ENCODE peak calls at places on chromosomes 16 and 17, in seven cellular contexts. One of them, this sample, is unnamed.

GRCh38 chr16:61366006-61366405 is 670.2 kb downstream of the CDH8 start:
- DNase-seq in GM12878: no peak
- DNase-seq in GM12891: no peak
- DNase-seq in SK-N-SH: no peak
- DNase-seq in K562: no peak
- DNase-seq in H1: no peak
- DNase-seq in HepG2: no peak
- DNase-seq in this sample: no peak

GRCh38 chr17:36934144-36934758 is 3.0 kb upstream of the LHX1 start:
- DNase-seq in GM12878: no peak
- DNase-seq in GM12891: no peak
- DNase-seq in SK-N-SH: peak
- DNase-seq in K562: no peak
- DNase-seq in H1: no peak
- DNase-seq in HepG2: no peak
- DNase-seq in this sample: no peak

GRCh38 chr16:16004314-16004749 is 54.9 kb downstream of the ABCC1 start:
- DNase-seq in GM12878: no peak
- DNase-seq in GM12891: no peak
- DNase-seq in SK-N-SH: no peak
- DNase-seq in K562: no peak
- DNase-seq in H1: no peak
- DNase-seq in HepG2: no peak
- DNase-seq in this sample: no peak

GRCh38 chr16:87584271-87584670 is 18.0 kb upstream of the JPH3 start:
- DNase-seq in GM12878: no peak
- DNase-seq in GM12891: no peak
- DNase-seq in SK-N-SH: no peak
- DNase-seq in K562: no peak
- DNase-seq in H1: no peak
- DNase-seq in HepG2: no peak
- DNase-seq in this sample: no peak

GRCh38 chr16:72847187-72848044 is 200.5 kb downstream of the ZFHX3 start:
- DNase-seq in GM12878: no peak
- DNase-seq in GM12891: peak
- DNase-seq in SK-N-SH: peak
- DNase-seq in K562: peak
- DNase-seq in H1: no peak
- DNase-seq in HepG2: peak
- DNase-seq in this sample: peak

GRCh38 chr16:23368469-23368868 is 66.4 kb downstream of the SCNN1B start:
- DNase-seq in GM12878: no peak
- DNase-seq in GM12891: no peak
- DNase-seq in SK-N-SH: no peak
- DNase-seq in K562: no peak
- DNase-seq in H1: no peak
- DNase-seq in HepG2: no peak
- DNase-seq in this sample: no peak

GRCh38 chr16:56682703-56683397 is 580 bp downstream of the MT1X start:
- DNase-seq in GM12878: no peak
- DNase-seq in GM12891: no peak
- DNase-seq in SK-N-SH: no peak
- DNase-seq in K562: no peak
- DNase-seq in H1: no peak
- DNase-seq in HepG2: no peak
- DNase-seq in this sample: no peak

GRCh38 chr17:52147872-52148271 is 10.6 kb downstream of the CA10 start:
- DNase-seq in GM12878: no peak
- DNase-seq in GM12891: no peak
- DNase-seq in SK-N-SH: no peak
- DNase-seq in K562: no peak
- DNase-seq in H1: no peak
- DNase-seq in HepG2: no peak
- DNase-seq in this sample: no peak

GRCh38 chr17:58641937-58642336 is 49.9 kb downstream of the TEX14 start:
- DNase-seq in GM12878: no peak
- DNase-seq in GM12891: no peak
- DNase-seq in SK-N-SH: no peak
- DNase-seq in K562: no peak
- DNase-seq in H1: no peak
- DNase-seq in HepG2: no peak
- DNase-seq in this sample: no peak

GRCh38 chr17:62892870-62893338 is 73.1 kb upstream of the TANC2 start:
- DNase-seq in GM12878: no peak
- DNase-seq in GM12891: no peak
- DNase-seq in SK-N-SH: no peak
- DNase-seq in K562: no peak
- DNase-seq in H1: no peak
- DNase-seq in HepG2: peak
- DNase-seq in this sample: no peak

GRCh38 chr16:24950275-24950674 is 64.9 kb downstream of the ARHGAP17 start:
- DNase-seq in GM12878: no peak
- DNase-seq in GM12891: no peak
- DNase-seq in SK-N-SH: no peak
- DNase-seq in K562: no peak
- DNase-seq in H1: no peak
- DNase-seq in HepG2: no peak
- DNase-seq in this sample: no peak

GRCh38 chr17:17965152-17965721 is 7.0 kb downstream of the TOM1L2 start:
- DNase-seq in GM12878: no peak
- DNase-seq in GM12891: no peak
- DNase-seq in SK-N-SH: no peak
- DNase-seq in K562: no peak
- DNase-seq in H1: no peak
- DNase-seq in HepG2: no peak
- DNase-seq in this sample: no peak

GRCh38 chr17:37107406-37108083 is 158.8 kb downstream of the AATF start:
- DNase-seq in GM12878: no peak
- DNase-seq in GM12891: no peak
- DNase-seq in SK-N-SH: peak
- DNase-seq in K562: no peak
- DNase-seq in H1: no peak
- DNase-seq in HepG2: no peak
- DNase-seq in this sample: no peak

GRCh38 chr16:86510465-86511261 is at the start of gene FOXF1:
- DNase-seq in GM12878: no peak
- DNase-seq in GM12891: no peak
- DNase-seq in SK-N-SH: no peak
- DNase-seq in K562: no peak
- DNase-seq in H1: no peak
- DNase-seq in HepG2: no peak
- DNase-seq in this sample: no peak

GRCh38 chr17:49260011-49260921 is 29.7 kb upstream of the PHOSPHO1 start:
- DNase-seq in GM12878: no peak
- DNase-seq in GM12891: peak
- DNase-seq in SK-N-SH: peak
- DNase-seq in K562: peak
- DNase-seq in H1: no peak
- DNase-seq in HepG2: peak
- DNase-seq in this sample: peak

GRCh38 chr16:79253100-79253631 is 347.4 kb downstream of the MAF start:
- DNase-seq in GM12878: no peak
- DNase-seq in GM12891: no peak
- DNase-seq in SK-N-SH: no peak
- DNase-seq in K562: no peak
- DNase-seq in H1: no peak
- DNase-seq in HepG2: peak
- DNase-seq in this sample: no peak

GRCh38 chr16:63410594-63410993 is 1374.4 kb upstream of the CDH8 start:
- DNase-seq in GM12878: no peak
- DNase-seq in GM12891: no peak
- DNase-seq in SK-N-SH: no peak
- DNase-seq in K562: no peak
- DNase-seq in H1: no peak
- DNase-seq in HepG2: no peak
- DNase-seq in this sample: no peak

GRCh38 chr16:62253926-62254325 is 217.7 kb upstream of the CDH8 start:
- DNase-seq in GM12878: no peak
- DNase-seq in GM12891: no peak
- DNase-seq in SK-N-SH: no peak
- DNase-seq in K562: no peak
- DNase-seq in H1: no peak
- DNase-seq in HepG2: no peak
- DNase-seq in this sample: no peak

GRCh38 chr16:53372942-53373871 is 61.1 kb upstream of the RBL2 start:
- DNase-seq in GM12878: no peak
- DNase-seq in GM12891: peak
- DNase-seq in SK-N-SH: peak
- DNase-seq in K562: peak
- DNase-seq in H1: peak
- DNase-seq in HepG2: no peak
- DNase-seq in this sample: no peak

GRCh38 chr17:10119203-10120112 is 78.9 kb downstream of the GAS7 start:
- DNase-seq in GM12878: peak
- DNase-seq in GM12891: no peak
- DNase-seq in SK-N-SH: no peak
- DNase-seq in K562: no peak
- DNase-seq in H1: no peak
- DNase-seq in HepG2: no peak
- DNase-seq in this sample: no peak

GRCh38 chr16:60127196-60127595 is 1393.1 kb upstream of the GOT2 start:
- DNase-seq in GM12878: no peak
- DNase-seq in GM12891: no peak
- DNase-seq in SK-N-SH: no peak
- DNase-seq in K562: no peak
- DNase-seq in H1: no peak
- DNase-seq in HepG2: no peak
- DNase-seq in this sample: no peak

GRCh38 chr16:9422769-9423513 is 331.5 kb downstream of the HAPSTR1 start:
- DNase-seq in GM12878: no peak
- DNase-seq in GM12891: no peak
- DNase-seq in SK-N-SH: no peak
- DNase-seq in K562: no peak
- DNase-seq in H1: no peak
- DNase-seq in HepG2: no peak
- DNase-seq in this sample: no peak

GRCh38 chr17:71985111-71986039 is 135.4 kb upstream of the SOX9 start:
- DNase-seq in GM12878: no peak
- DNase-seq in GM12891: no peak
- DNase-seq in SK-N-SH: no peak
- DNase-seq in K562: no peak
- DNase-seq in H1: no peak
- DNase-seq in HepG2: no peak
- DNase-seq in this sample: no peak

GRCh38 chr17:27217631-27218030 is 76.3 kb upstream of the WSB1 start:
- DNase-seq in GM12878: peak
- DNase-seq in GM12891: no peak
- DNase-seq in SK-N-SH: no peak
- DNase-seq in K562: no peak
- DNase-seq in H1: no peak
- DNase-seq in HepG2: no peak
- DNase-seq in this sample: no peak

DNA sequence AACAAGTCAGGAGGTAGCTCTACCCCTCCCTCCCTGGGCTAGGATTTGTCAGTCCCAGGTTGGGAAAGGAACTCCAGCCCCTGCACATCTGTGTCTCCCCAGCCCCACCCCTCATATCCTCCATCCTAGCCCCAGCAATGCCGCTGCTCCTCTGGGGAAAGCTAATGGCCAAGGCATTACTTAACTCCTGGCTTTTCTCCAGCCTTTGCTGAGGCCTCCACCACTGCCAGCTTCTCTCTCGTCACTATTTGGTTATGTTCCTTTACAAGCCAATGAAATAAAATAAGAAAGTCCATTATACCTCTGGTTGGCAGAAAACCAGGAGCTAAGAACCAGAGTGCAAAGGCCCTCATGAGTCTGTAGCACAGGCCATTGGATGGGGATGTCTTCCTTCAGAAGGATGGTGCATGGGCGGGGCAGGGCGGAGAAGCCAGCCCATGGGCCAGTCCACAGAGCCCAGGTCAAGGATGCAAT is 171.0 kb downstream of the CCDC182 start:
- DNase-seq in GM12878: no peak
- DNase-seq in GM12891: no peak
- DNase-seq in SK-N-SH: no peak
- DNase-seq in K562: no peak
- DNase-seq in H1: no peak
- DNase-seq in HepG2: no peak
- DNase-seq in this sample: no peak
- TF ChIP-seq POLR2AphosphoS5 in GM12878: no peak
- TF ChIP-seq POLR2AphosphoS5 in GM12891: no peak
- TF ChIP-seq POLR2AphosphoS5 in SK-N-SH: no peak
- TF ChIP-seq POLR2AphosphoS5 in K562: no peak
- TF ChIP-seq POLR2AphosphoS5 in H1: no peak
- TF ChIP-seq POLR2AphosphoS5 in HepG2: no peak
- TF ChIP-seq POLR2AphosphoS5 in this sample: no peak

GRCh38 chr16:48526058-48526957 is 83.7 kb downstream of the N4BP1 start:
- DNase-seq in GM12878: peak
- DNase-seq in GM12891: peak
- DNase-seq in SK-N-SH: no peak
- DNase-seq in K562: no peak
- DNase-seq in H1: peak
- DNase-seq in HepG2: peak
- DNase-seq in this sample: peak
- TF ChIP-seq TAF1 in GM12878: no peak
- TF ChIP-seq TAF1 in GM12891: no peak
- TF ChIP-seq TAF1 in SK-N-SH: no peak
- TF ChIP-seq TAF1 in K562: no peak
- TF ChIP-seq TAF1 in H1: no peak
- TF ChIP-seq TAF1 in HepG2: no peak
- TF ChIP-seq TAF1 in this sample: no peak

DNA sequence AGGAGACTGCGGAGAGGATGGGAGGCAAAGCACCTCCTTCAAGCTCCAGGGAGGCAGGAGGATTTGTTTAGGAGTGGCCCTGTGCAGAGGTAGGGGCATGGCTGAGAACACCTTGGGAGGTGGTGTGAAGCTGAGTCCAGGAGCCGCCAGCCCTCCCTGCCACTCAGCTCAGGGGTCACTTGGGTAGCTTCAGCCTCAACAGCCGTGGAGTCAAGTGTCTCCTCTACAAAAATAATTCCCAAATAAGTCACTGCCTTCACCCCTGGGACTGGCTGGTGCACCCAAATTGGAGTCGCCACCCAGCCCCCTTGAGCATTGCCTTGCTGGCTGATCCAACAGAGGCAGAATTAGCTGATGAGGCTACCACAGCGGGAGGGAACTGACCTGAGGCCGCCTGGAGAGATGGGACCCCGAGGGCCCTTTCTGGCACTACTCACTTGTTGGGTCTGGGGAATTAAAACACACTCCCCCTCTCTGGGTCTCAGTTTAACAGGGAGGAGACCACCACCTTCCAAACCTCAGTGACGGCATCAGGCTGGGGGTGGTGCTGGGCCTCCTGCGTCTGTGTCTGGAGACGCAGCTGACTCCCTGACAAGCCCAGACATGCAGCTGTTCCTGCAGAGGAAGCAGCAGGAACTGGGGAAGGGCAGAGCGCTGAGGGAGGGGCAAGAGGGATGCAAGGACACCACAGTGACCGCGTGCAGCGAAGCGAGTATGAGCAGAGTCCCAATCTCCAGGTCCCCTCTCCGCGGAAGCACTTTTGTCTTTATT is 87.9 kb upstream of the TOB1 start:
- DNase-seq in GM12878: no peak
- DNase-seq in GM12891: no peak
- DNase-seq in SK-N-SH: peak
- DNase-seq in K562: no peak
- DNase-seq in H1: no peak
- DNase-seq in HepG2: no peak
- DNase-seq in this sample: no peak
- TF ChIP-seq POLR2AphosphoS5 in GM12878: no peak
- TF ChIP-seq POLR2AphosphoS5 in GM12891: no peak
- TF ChIP-seq POLR2AphosphoS5 in SK-N-SH: peak
- TF ChIP-seq POLR2AphosphoS5 in K562: no peak
- TF ChIP-seq POLR2AphosphoS5 in H1: no peak
- TF ChIP-seq POLR2AphosphoS5 in HepG2: no peak
- TF ChIP-seq POLR2AphosphoS5 in this sample: no peak

GRCh38 chr17:77456951-77457548 is 316.3 kb downstream of the SEC14L1 start:
- DNase-seq in GM12878: no peak
- DNase-seq in GM12891: no peak
- DNase-seq in SK-N-SH: no peak
- DNase-seq in K562: no peak
- DNase-seq in H1: no peak
- DNase-seq in HepG2: no peak
- DNase-seq in this sample: no peak
- TF ChIP-seq TAF1 in GM12878: no peak
- TF ChIP-seq TAF1 in GM12891: no peak
- TF ChIP-seq TAF1 in SK-N-SH: no peak
- TF ChIP-seq TAF1 in K562: no peak
- TF ChIP-seq TAF1 in H1: no peak
- TF ChIP-seq TAF1 in HepG2: no peak
- TF ChIP-seq TAF1 in this sample: no peak